ENCODE peak calls at places on chromosomes 12 and 14, in seven cellular contexts. One of them, this sample, is unnamed.

GRCh38 chr12:50187084-50187900 is 20.1 kb upstream of the CERS5 start:
- DNase-seq in activated naive CD8-positive, alpha-beta T cell treated with anti-CD3 and anti-CD28 coated beads, Interleukin-2, amount 10 ng/mL, durations not matched to agents 7 days and 5 days: no peak
- DNase-seq in stimulated activated CD4-positive, alpha-beta T cell treated with anti-CD3 and anti-CD28 coated beads, Interleukin-12 subunit alpha, Interleukin-12 subunit beta, amount 100 ng/mL, for 4 hours: no peak
- DNase-seq in stimulated activated CD8-positive, alpha-beta memory T cell treated with anti-CD3 and anti-CD28 coated beads, Interleukin-7, amount 100 ng/mL, for 4 hours: no peak
- DNase-seq in lung microvascular endothelial cell: peak
- DNase-seq in activated gamma-delta T cell treated with anti-CD3 and anti-CD28 coated beads, Interleukin-2, amount 50 U/mL, for 16 hours: no peak
- DNase-seq in pancreas: no peak
- DNase-seq in this sample: peak

GRCh38 chr12:117105902-117106301 is 6.7 kb upstream of the TESC start:
- DNase-seq in stimulated activated CD4-positive, alpha-beta T cell treated with anti-CD3 and anti-CD28 coated beads, Interleukin-12 subunit alpha, Interleukin-12 subunit beta, amount 100 ng/mL, for 4 hours: no peak
- DNase-seq in activated gamma-delta T cell treated with anti-CD3 and anti-CD28 coated beads, Interleukin-2, amount 50 U/mL, for 16 hours: no peak
- DNase-seq in activated naive CD8-positive, alpha-beta T cell treated with anti-CD3 and anti-CD28 coated beads, Interleukin-2, amount 10 ng/mL, durations not matched to agents 7 days and 5 days: no peak
- DNase-seq in stimulated activated CD8-positive, alpha-beta memory T cell treated with anti-CD3 and anti-CD28 coated beads, Interleukin-7, amount 100 ng/mL, for 4 hours: peak
- DNase-seq in pancreas: no peak
- DNase-seq in lung microvascular endothelial cell: no peak
- DNase-seq in this sample: no peak

GRCh38 chr12:5648692-5649338 is 216.9 kb downstream of the NTF3 start:
- DNase-seq in activated naive CD8-positive, alpha-beta T cell treated with anti-CD3 and anti-CD28 coated beads, Interleukin-2, amount 10 ng/mL, durations not matched to agents 7 days and 5 days: no peak
- DNase-seq in stimulated activated CD4-positive, alpha-beta T cell treated with anti-CD3 and anti-CD28 coated beads, Interleukin-12 subunit alpha, Interleukin-12 subunit beta, amount 100 ng/mL, for 4 hours: no peak
- DNase-seq in stimulated activated CD8-positive, alpha-beta memory T cell treated with anti-CD3 and anti-CD28 coated beads, Interleukin-7, amount 100 ng/mL, for 4 hours: no peak
- DNase-seq in activated gamma-delta T cell treated with anti-CD3 and anti-CD28 coated beads, Interleukin-2, amount 50 U/mL, for 16 hours: no peak
- DNase-seq in pancreas: no peak
- DNase-seq in lung microvascular endothelial cell: peak
- DNase-seq in this sample: peak

GRCh38 chr12:16344269-16344668 is 3.2 kb upstream of the MGST1 start:
- DNase-seq in lung microvascular endothelial cell: no peak
- DNase-seq in stimulated activated CD8-positive, alpha-beta memory T cell treated with anti-CD3 and anti-CD28 coated beads, Interleukin-7, amount 100 ng/mL, for 4 hours: no peak
- DNase-seq in activated gamma-delta T cell treated with anti-CD3 and anti-CD28 coated beads, Interleukin-2, amount 50 U/mL, for 16 hours: no peak
- DNase-seq in activated naive CD8-positive, alpha-beta T cell treated with anti-CD3 and anti-CD28 coated beads, Interleukin-2, amount 10 ng/mL, durations not matched to agents 7 days and 5 days: no peak
- DNase-seq in pancreas: no peak
- DNase-seq in stimulated activated CD4-positive, alpha-beta T cell treated with anti-CD3 and anti-CD28 coated beads, Interleukin-12 subunit alpha, Interleukin-12 subunit beta, amount 100 ng/mL, for 4 hours: no peak
- DNase-seq in this sample: no peak

GRCh38 chr12:84924956-84925355 is 12.4 kb upstream of the SLC6A15 start:
- DNase-seq in stimulated activated CD8-positive, alpha-beta memory T cell treated with anti-CD3 and anti-CD28 coated beads, Interleukin-7, amount 100 ng/mL, for 4 hours: no peak
- DNase-seq in stimulated activated CD4-positive, alpha-beta T cell treated with anti-CD3 and anti-CD28 coated beads, Interleukin-12 subunit alpha, Interleukin-12 subunit beta, amount 100 ng/mL, for 4 hours: no peak
- DNase-seq in activated naive CD8-positive, alpha-beta T cell treated with anti-CD3 and anti-CD28 coated beads, Interleukin-2, amount 10 ng/mL, durations not matched to agents 7 days and 5 days: no peak
- DNase-seq in activated gamma-delta T cell treated with anti-CD3 and anti-CD28 coated beads, Interleukin-2, amount 50 U/mL, for 16 hours: no peak
- DNase-seq in pancreas: no peak
- DNase-seq in lung microvascular endothelial cell: peak
- DNase-seq in this sample: peak

GRCh38 chr12:42809226-42809625 is 219.7 kb upstream of the PRICKLE1 start:
- DNase-seq in stimulated activated CD4-positive, alpha-beta T cell treated with anti-CD3 and anti-CD28 coated beads, Interleukin-12 subunit alpha, Interleukin-12 subunit beta, amount 100 ng/mL, for 4 hours: no peak
- DNase-seq in stimulated activated CD8-positive, alpha-beta memory T cell treated with anti-CD3 and anti-CD28 coated beads, Interleukin-7, amount 100 ng/mL, for 4 hours: no peak
- DNase-seq in lung microvascular endothelial cell: no peak
- DNase-seq in pancreas: no peak
- DNase-seq in activated naive CD8-positive, alpha-beta T cell treated with anti-CD3 and anti-CD28 coated beads, Interleukin-2, amount 10 ng/mL, durations not matched to agents 7 days and 5 days: no peak
- DNase-seq in activated gamma-delta T cell treated with anti-CD3 and anti-CD28 coated beads, Interleukin-2, amount 50 U/mL, for 16 hours: no peak
- DNase-seq in this sample: peak

GRCh38 chr12:80364056-80364455 is 80.0 kb upstream of the PTPRQ start:
- DNase-seq in lung microvascular endothelial cell: peak
- DNase-seq in activated gamma-delta T cell treated with anti-CD3 and anti-CD28 coated beads, Interleukin-2, amount 50 U/mL, for 16 hours: no peak
- DNase-seq in activated naive CD8-positive, alpha-beta T cell treated with anti-CD3 and anti-CD28 coated beads, Interleukin-2, amount 10 ng/mL, durations not matched to agents 7 days and 5 days: no peak
- DNase-seq in stimulated activated CD4-positive, alpha-beta T cell treated with anti-CD3 and anti-CD28 coated beads, Interleukin-12 subunit alpha, Interleukin-12 subunit beta, amount 100 ng/mL, for 4 hours: no peak
- DNase-seq in pancreas: no peak
- DNase-seq in stimulated activated CD8-positive, alpha-beta memory T cell treated with anti-CD3 and anti-CD28 coated beads, Interleukin-7, amount 100 ng/mL, for 4 hours: no peak
- DNase-seq in this sample: no peak

GRCh38 chr14:65788876-65789859 is 376.6 kb downstream of the FUT8 start:
- DNase-seq in activated gamma-delta T cell treated with anti-CD3 and anti-CD28 coated beads, Interleukin-2, amount 50 U/mL, for 16 hours: no peak
- DNase-seq in activated naive CD8-positive, alpha-beta T cell treated with anti-CD3 and anti-CD28 coated beads, Interleukin-2, amount 10 ng/mL, durations not matched to agents 7 days and 5 days: no peak
- DNase-seq in stimulated activated CD4-positive, alpha-beta T cell treated with anti-CD3 and anti-CD28 coated beads, Interleukin-12 subunit alpha, Interleukin-12 subunit beta, amount 100 ng/mL, for 4 hours: no peak
- DNase-seq in stimulated activated CD8-positive, alpha-beta memory T cell treated with anti-CD3 and anti-CD28 coated beads, Interleukin-7, amount 100 ng/mL, for 4 hours: no peak
- DNase-seq in pancreas: no peak
- DNase-seq in lung microvascular endothelial cell: no peak
- DNase-seq in this sample: no peak

GRCh38 chr12:54217774-54218221 is 29.0 kb upstream of the SMUG1 start:
- DNase-seq in activated naive CD8-positive, alpha-beta T cell treated with anti-CD3 and anti-CD28 coated beads, Interleukin-2, amount 10 ng/mL, durations not matched to agents 7 days and 5 days: no peak
- DNase-seq in stimulated activated CD8-positive, alpha-beta memory T cell treated with anti-CD3 and anti-CD28 coated beads, Interleukin-7, amount 100 ng/mL, for 4 hours: no peak
- DNase-seq in stimulated activated CD4-positive, alpha-beta T cell treated with anti-CD3 and anti-CD28 coated beads, Interleukin-12 subunit alpha, Interleukin-12 subunit beta, amount 100 ng/mL, for 4 hours: no peak
- DNase-seq in pancreas: no peak
- DNase-seq in lung microvascular endothelial cell: peak
- DNase-seq in activated gamma-delta T cell treated with anti-CD3 and anti-CD28 coated beads, Interleukin-2, amount 50 U/mL, for 16 hours: no peak
- DNase-seq in this sample: peak

GRCh38 chr14:95739356-95739755 is 25.4 kb upstream of the TCL1A start:
- DNase-seq in activated naive CD8-positive, alpha-beta T cell treated with anti-CD3 and anti-CD28 coated beads, Interleukin-2, amount 10 ng/mL, durations not matched to agents 7 days and 5 days: no peak
- DNase-seq in activated gamma-delta T cell treated with anti-CD3 and anti-CD28 coated beads, Interleukin-2, amount 50 U/mL, for 16 hours: no peak
- DNase-seq in pancreas: no peak
- DNase-seq in stimulated activated CD8-positive, alpha-beta memory T cell treated with anti-CD3 and anti-CD28 coated beads, Interleukin-7, amount 100 ng/mL, for 4 hours: no peak
- DNase-seq in lung microvascular endothelial cell: no peak
- DNase-seq in stimulated activated CD4-positive, alpha-beta T cell treated with anti-CD3 and anti-CD28 coated beads, Interleukin-12 subunit alpha, Interleukin-12 subunit beta, amount 100 ng/mL, for 4 hours: no peak
- DNase-seq in this sample: no peak

GRCh38 chr12:105214141-105214540 is 21.8 kb downstream of the APPL2 start:
- DNase-seq in activated gamma-delta T cell treated with anti-CD3 and anti-CD28 coated beads, Interleukin-2, amount 50 U/mL, for 16 hours: no peak
- DNase-seq in activated naive CD8-positive, alpha-beta T cell treated with anti-CD3 and anti-CD28 coated beads, Interleukin-2, amount 10 ng/mL, durations not matched to agents 7 days and 5 days: no peak
- DNase-seq in stimulated activated CD4-positive, alpha-beta T cell treated with anti-CD3 and anti-CD28 coated beads, Interleukin-12 subunit alpha, Interleukin-12 subunit beta, amount 100 ng/mL, for 4 hours: no peak
- DNase-seq in lung microvascular endothelial cell: peak
- DNase-seq in stimulated activated CD8-positive, alpha-beta memory T cell treated with anti-CD3 and anti-CD28 coated beads, Interleukin-7, amount 100 ng/mL, for 4 hours: no peak
- DNase-seq in pancreas: no peak
- DNase-seq in this sample: peak

GRCh38 chr14:51014625-51015024 is 70.3 kb upstream of the PYGL start:
- DNase-seq in activated gamma-delta T cell treated with anti-CD3 and anti-CD28 coated beads, Interleukin-2, amount 50 U/mL, for 16 hours: no peak
- DNase-seq in stimulated activated CD4-positive, alpha-beta T cell treated with anti-CD3 and anti-CD28 coated beads, Interleukin-12 subunit alpha, Interleukin-12 subunit beta, amount 100 ng/mL, for 4 hours: no peak
- DNase-seq in lung microvascular endothelial cell: no peak
- DNase-seq in stimulated activated CD8-positive, alpha-beta memory T cell treated with anti-CD3 and anti-CD28 coated beads, Interleukin-7, amount 100 ng/mL, for 4 hours: no peak
- DNase-seq in pancreas: no peak
- DNase-seq in activated naive CD8-positive, alpha-beta T cell treated with anti-CD3 and anti-CD28 coated beads, Interleukin-2, amount 10 ng/mL, durations not matched to agents 7 days and 5 days: no peak
- DNase-seq in this sample: no peak

GRCh38 chr14:22386924-22387775 is 201.9 kb downstream of the DAD1 start:
- DNase-seq in activated naive CD8-positive, alpha-beta T cell treated with anti-CD3 and anti-CD28 coated beads, Interleukin-2, amount 10 ng/mL, durations not matched to agents 7 days and 5 days: no peak
- DNase-seq in lung microvascular endothelial cell: peak
- DNase-seq in stimulated activated CD4-positive, alpha-beta T cell treated with anti-CD3 and anti-CD28 coated beads, Interleukin-12 subunit alpha, Interleukin-12 subunit beta, amount 100 ng/mL, for 4 hours: no peak
- DNase-seq in pancreas: peak
- DNase-seq in activated gamma-delta T cell treated with anti-CD3 and anti-CD28 coated beads, Interleukin-2, amount 50 U/mL, for 16 hours: peak
- DNase-seq in stimulated activated CD8-positive, alpha-beta memory T cell treated with anti-CD3 and anti-CD28 coated beads, Interleukin-7, amount 100 ng/mL, for 4 hours: no peak
- DNase-seq in this sample: peak

GRCh38 chr12:40216516-40217288 is 8.1 kb upstream of the LRRK2 start:
- DNase-seq in activated naive CD8-positive, alpha-beta T cell treated with anti-CD3 and anti-CD28 coated beads, Interleukin-2, amount 10 ng/mL, durations not matched to agents 7 days and 5 days: no peak
- DNase-seq in activated gamma-delta T cell treated with anti-CD3 and anti-CD28 coated beads, Interleukin-2, amount 50 U/mL, for 16 hours: no peak
- DNase-seq in stimulated activated CD8-positive, alpha-beta memory T cell treated with anti-CD3 and anti-CD28 coated beads, Interleukin-7, amount 100 ng/mL, for 4 hours: no peak
- DNase-seq in lung microvascular endothelial cell: no peak
- DNase-seq in pancreas: no peak
- DNase-seq in stimulated activated CD4-positive, alpha-beta T cell treated with anti-CD3 and anti-CD28 coated beads, Interleukin-12 subunit alpha, Interleukin-12 subunit beta, amount 100 ng/mL, for 4 hours: no peak
- DNase-seq in this sample: no peak

GRCh38 chr14:69291891-69292586 is 32.1 kb downstream of the GALNT16 start:
- DNase-seq in stimulated activated CD8-positive, alpha-beta memory T cell treated with anti-CD3 and anti-CD28 coated beads, Interleukin-7, amount 100 ng/mL, for 4 hours: no peak
- DNase-seq in activated gamma-delta T cell treated with anti-CD3 and anti-CD28 coated beads, Interleukin-2, amount 50 U/mL, for 16 hours: no peak
- DNase-seq in pancreas: no peak
- DNase-seq in stimulated activated CD4-positive, alpha-beta T cell treated with anti-CD3 and anti-CD28 coated beads, Interleukin-12 subunit alpha, Interleukin-12 subunit beta, amount 100 ng/mL, for 4 hours: no peak
- DNase-seq in lung microvascular endothelial cell: no peak
- DNase-seq in activated naive CD8-positive, alpha-beta T cell treated with anti-CD3 and anti-CD28 coated beads, Interleukin-2, amount 10 ng/mL, durations not matched to agents 7 days and 5 days: no peak
- DNase-seq in this sample: no peak

GRCh38 chr12:68451261-68452091 is 119.3 kb upstream of the MDM1 start:
- DNase-seq in pancreas: no peak
- DNase-seq in activated gamma-delta T cell treated with anti-CD3 and anti-CD28 coated beads, Interleukin-2, amount 50 U/mL, for 16 hours: peak
- DNase-seq in activated naive CD8-positive, alpha-beta T cell treated with anti-CD3 and anti-CD28 coated beads, Interleukin-2, amount 10 ng/mL, durations not matched to agents 7 days and 5 days: peak
- DNase-seq in stimulated activated CD4-positive, alpha-beta T cell treated with anti-CD3 and anti-CD28 coated beads, Interleukin-12 subunit alpha, Interleukin-12 subunit beta, amount 100 ng/mL, for 4 hours: peak
- DNase-seq in lung microvascular endothelial cell: peak
- DNase-seq in stimulated activated CD8-positive, alpha-beta memory T cell treated with anti-CD3 and anti-CD28 coated beads, Interleukin-7, amount 100 ng/mL, for 4 hours: no peak
- DNase-seq in this sample: peak

GRCh38 chr12:78671295-78671694 is 193.3 kb upstream of the SYT1 start:
- DNase-seq in activated gamma-delta T cell treated with anti-CD3 and anti-CD28 coated beads, Interleukin-2, amount 50 U/mL, for 16 hours: no peak
- DNase-seq in stimulated activated CD4-positive, alpha-beta T cell treated with anti-CD3 and anti-CD28 coated beads, Interleukin-12 subunit alpha, Interleukin-12 subunit beta, amount 100 ng/mL, for 4 hours: no peak
- DNase-seq in lung microvascular endothelial cell: peak
- DNase-seq in stimulated activated CD8-positive, alpha-beta memory T cell treated with anti-CD3 and anti-CD28 coated beads, Interleukin-7, amount 100 ng/mL, for 4 hours: no peak
- DNase-seq in activated naive CD8-positive, alpha-beta T cell treated with anti-CD3 and anti-CD28 coated beads, Interleukin-2, amount 10 ng/mL, durations not matched to agents 7 days and 5 days: no peak
- DNase-seq in pancreas: no peak
- DNase-seq in this sample: peak

GRCh38 chr14:75783184-75783583 is 122.1 kb downstream of the TTLL5 start:
- DNase-seq in activated naive CD8-positive, alpha-beta T cell treated with anti-CD3 and anti-CD28 coated beads, Interleukin-2, amount 10 ng/mL, durations not matched to agents 7 days and 5 days: no peak
- DNase-seq in stimulated activated CD8-positive, alpha-beta memory T cell treated with anti-CD3 and anti-CD28 coated beads, Interleukin-7, amount 100 ng/mL, for 4 hours: no peak
- DNase-seq in lung microvascular endothelial cell: no peak
- DNase-seq in activated gamma-delta T cell treated with anti-CD3 and anti-CD28 coated beads, Interleukin-2, amount 50 U/mL, for 16 hours: no peak
- DNase-seq in pancreas: no peak
- DNase-seq in stimulated activated CD4-positive, alpha-beta T cell treated with anti-CD3 and anti-CD28 coated beads, Interleukin-12 subunit alpha, Interleukin-12 subunit beta, amount 100 ng/mL, for 4 hours: no peak
- DNase-seq in this sample: no peak

GRCh38 chr14:68638817-68639517 is 153.9 kb downstream of the ZFP36L1 start:
- DNase-seq in activated gamma-delta T cell treated with anti-CD3 and anti-CD28 coated beads, Interleukin-2, amount 50 U/mL, for 16 hours: no peak
- DNase-seq in lung microvascular endothelial cell: peak
- DNase-seq in pancreas: no peak
- DNase-seq in activated naive CD8-positive, alpha-beta T cell treated with anti-CD3 and anti-CD28 coated beads, Interleukin-2, amount 10 ng/mL, durations not matched to agents 7 days and 5 days: no peak
- DNase-seq in stimulated activated CD8-positive, alpha-beta memory T cell treated with anti-CD3 and anti-CD28 coated beads, Interleukin-7, amount 100 ng/mL, for 4 hours: no peak
- DNase-seq in stimulated activated CD4-positive, alpha-beta T cell treated with anti-CD3 and anti-CD28 coated beads, Interleukin-12 subunit alpha, Interleukin-12 subunit beta, amount 100 ng/mL, for 4 hours: no peak
- DNase-seq in this sample: peak

GRCh38 chr14:53695692-53696091 is 260.9 kb downstream of the BMP4 start:
- DNase-seq in lung microvascular endothelial cell: no peak
- DNase-seq in activated gamma-delta T cell treated with anti-CD3 and anti-CD28 coated beads, Interleukin-2, amount 50 U/mL, for 16 hours: no peak
- DNase-seq in stimulated activated CD4-positive, alpha-beta T cell treated with anti-CD3 and anti-CD28 coated beads, Interleukin-12 subunit alpha, Interleukin-12 subunit beta, amount 100 ng/mL, for 4 hours: no peak
- DNase-seq in stimulated activated CD8-positive, alpha-beta memory T cell treated with anti-CD3 and anti-CD28 coated beads, Interleukin-7, amount 100 ng/mL, for 4 hours: no peak
- DNase-seq in pancreas: no peak
- DNase-seq in activated naive CD8-positive, alpha-beta T cell treated with anti-CD3 and anti-CD28 coated beads, Interleukin-2, amount 10 ng/mL, durations not matched to agents 7 days and 5 days: no peak
- DNase-seq in this sample: no peak

GRCh38 chr12:27616356-27617150 is 79.7 kb upstream of the REP15 start:
- DNase-seq in pancreas: no peak
- DNase-seq in activated naive CD8-positive, alpha-beta T cell treated with anti-CD3 and anti-CD28 coated beads, Interleukin-2, amount 10 ng/mL, durations not matched to agents 7 days and 5 days: no peak
- DNase-seq in stimulated activated CD8-positive, alpha-beta memory T cell treated with anti-CD3 and anti-CD28 coated beads, Interleukin-7, amount 100 ng/mL, for 4 hours: no peak
- DNase-seq in stimulated activated CD4-positive, alpha-beta T cell treated with anti-CD3 and anti-CD28 coated beads, Interleukin-12 subunit alpha, Interleukin-12 subunit beta, amount 100 ng/mL, for 4 hours: no peak
- DNase-seq in activated gamma-delta T cell treated with anti-CD3 and anti-CD28 coated beads, Interleukin-2, amount 50 U/mL, for 16 hours: no peak
- DNase-seq in lung microvascular endothelial cell: peak
- DNase-seq in this sample: no peak

GRCh38 chr12:78407722-78408121 is 456.9 kb upstream of the SYT1 start:
- DNase-seq in activated gamma-delta T cell treated with anti-CD3 and anti-CD28 coated beads, Interleukin-2, amount 50 U/mL, for 16 hours: no peak
- DNase-seq in stimulated activated CD8-positive, alpha-beta memory T cell treated with anti-CD3 and anti-CD28 coated beads, Interleukin-7, amount 100 ng/mL, for 4 hours: no peak
- DNase-seq in pancreas: no peak
- DNase-seq in lung microvascular endothelial cell: no peak
- DNase-seq in stimulated activated CD4-positive, alpha-beta T cell treated with anti-CD3 and anti-CD28 coated beads, Interleukin-12 subunit alpha, Interleukin-12 subunit beta, amount 100 ng/mL, for 4 hours: no peak
- DNase-seq in activated naive CD8-positive, alpha-beta T cell treated with anti-CD3 and anti-CD28 coated beads, Interleukin-2, amount 10 ng/mL, durations not matched to agents 7 days and 5 days: no peak
- DNase-seq in this sample: no peak

GRCh38 chr12:126588586-126589249 is 1523.5 kb downstream of the AACS start:
- DNase-seq in activated naive CD8-positive, alpha-beta T cell treated with anti-CD3 and anti-CD28 coated beads, Interleukin-2, amount 10 ng/mL, durations not matched to agents 7 days and 5 days: no peak
- DNase-seq in stimulated activated CD4-positive, alpha-beta T cell treated with anti-CD3 and anti-CD28 coated beads, Interleukin-12 subunit alpha, Interleukin-12 subunit beta, amount 100 ng/mL, for 4 hours: no peak
- DNase-seq in activated gamma-delta T cell treated with anti-CD3 and anti-CD28 coated beads, Interleukin-2, amount 50 U/mL, for 16 hours: no peak
- DNase-seq in stimulated activated CD8-positive, alpha-beta memory T cell treated with anti-CD3 and anti-CD28 coated beads, Interleukin-7, amount 100 ng/mL, for 4 hours: no peak
- DNase-seq in lung microvascular endothelial cell: no peak
- DNase-seq in pancreas: no peak
- DNase-seq in this sample: no peak

GRCh38 chr12:112686373-112686772 is 105.2 kb upstream of the RPH3A start:
- DNase-seq in stimulated activated CD4-positive, alpha-beta T cell treated with anti-CD3 and anti-CD28 coated beads, Interleukin-12 subunit alpha, Interleukin-12 subunit beta, amount 100 ng/mL, for 4 hours: no peak
- DNase-seq in pancreas: no peak
- DNase-seq in lung microvascular endothelial cell: no peak
- DNase-seq in activated naive CD8-positive, alpha-beta T cell treated with anti-CD3 and anti-CD28 coated beads, Interleukin-2, amount 10 ng/mL, durations not matched to agents 7 days and 5 days: no peak
- DNase-seq in activated gamma-delta T cell treated with anti-CD3 and anti-CD28 coated beads, Interleukin-2, amount 50 U/mL, for 16 hours: no peak
- DNase-seq in stimulated activated CD8-positive, alpha-beta memory T cell treated with anti-CD3 and anti-CD28 coated beads, Interleukin-7, amount 100 ng/mL, for 4 hours: no peak
- DNase-seq in this sample: peak